ENCODE peak calls at places on chromosome 21, in nine cellular contexts. One of them, this sample, is unnamed.

GRCh38 chr21:39182016-39182415 is 1.2 kb downstream of the PSMG1 start:
- DNase-seq in globus pallidus: no peak
- DNase-seq in head of caudate nucleus: no peak
- DNase-seq in foreskin melanocyte: no peak
- DNase-seq in LHCN-M2: no peak
- DNase-seq in DMS153: no peak
- DNase-seq in stimulated activated naive B cell treated with anti-CD40 and anti-IgM and Interleukin-4, amounts not matched to agents 10 μg/mL and 1 μg/mL and 100 μg/mL, for 72 hours: no peak
- DNase-seq in tibial artery: no peak
- DNase-seq in activated naive CD4-positive, alpha-beta T cell treated with anti-CD3 and anti-CD28 coated beads, Interleukin-2, amount 10 ng/mL, durations not matched to agents 7 days and 5 days: no peak
- DNase-seq in this sample: no peak

GRCh38 chr21:46078322-46078981 is 19.5 kb upstream of the COL6A2 start:
- DNase-seq in tibial artery: no peak
- DNase-seq in head of caudate nucleus: no peak
- DNase-seq in LHCN-M2: no peak
- DNase-seq in globus pallidus: no peak
- DNase-seq in foreskin melanocyte: no peak
- DNase-seq in DMS153: no peak
- DNase-seq in activated naive CD4-positive, alpha-beta T cell treated with anti-CD3 and anti-CD28 coated beads, Interleukin-2, amount 10 ng/mL, durations not matched to agents 7 days and 5 days: peak
- DNase-seq in stimulated activated naive B cell treated with anti-CD40 and anti-IgM and Interleukin-4, amounts not matched to agents 10 μg/mL and 1 μg/mL and 100 μg/mL, for 72 hours: no peak
- DNase-seq in this sample: no peak

GRCh38 chr21:41112740-41113692 is 54.9 kb upstream of the BACE2 start:
- DNase-seq in head of caudate nucleus: peak
- DNase-seq in activated naive CD4-positive, alpha-beta T cell treated with anti-CD3 and anti-CD28 coated beads, Interleukin-2, amount 10 ng/mL, durations not matched to agents 7 days and 5 days: peak
- DNase-seq in tibial artery: peak
- DNase-seq in foreskin melanocyte: peak
- DNase-seq in LHCN-M2: peak
- DNase-seq in globus pallidus: peak
- DNase-seq in DMS153: no peak
- DNase-seq in stimulated activated naive B cell treated with anti-CD40 and anti-IgM and Interleukin-4, amounts not matched to agents 10 μg/mL and 1 μg/mL and 100 μg/mL, for 72 hours: no peak
- DNase-seq in this sample: no peak

GRCh38 chr21:42315296-42315891 is at the start of gene TFF3:
- DNase-seq in LHCN-M2: no peak
- DNase-seq in activated naive CD4-positive, alpha-beta T cell treated with anti-CD3 and anti-CD28 coated beads, Interleukin-2, amount 10 ng/mL, durations not matched to agents 7 days and 5 days: no peak
- DNase-seq in stimulated activated naive B cell treated with anti-CD40 and anti-IgM and Interleukin-4, amounts not matched to agents 10 μg/mL and 1 μg/mL and 100 μg/mL, for 72 hours: no peak
- DNase-seq in head of caudate nucleus: no peak
- DNase-seq in globus pallidus: no peak
- DNase-seq in DMS153: peak
- DNase-seq in foreskin melanocyte: peak
- DNase-seq in tibial artery: no peak
- DNase-seq in this sample: peak

GRCh38 chr21:14562959-14563358 is 16.8 kb upstream of the SAMSN1 start:
- DNase-seq in LHCN-M2: no peak
- DNase-seq in activated naive CD4-positive, alpha-beta T cell treated with anti-CD3 and anti-CD28 coated beads, Interleukin-2, amount 10 ng/mL, durations not matched to agents 7 days and 5 days: no peak
- DNase-seq in foreskin melanocyte: no peak
- DNase-seq in DMS153: no peak
- DNase-seq in stimulated activated naive B cell treated with anti-CD40 and anti-IgM and Interleukin-4, amounts not matched to agents 10 μg/mL and 1 μg/mL and 100 μg/mL, for 72 hours: no peak
- DNase-seq in globus pallidus: no peak
- DNase-seq in head of caudate nucleus: no peak
- DNase-seq in tibial artery: no peak
- DNase-seq in this sample: no peak

GRCh38 chr21:20997308-20997632 is 939 bp upstream of the NCAM2 start:
- DNase-seq in foreskin melanocyte: no peak
- DNase-seq in activated naive CD4-positive, alpha-beta T cell treated with anti-CD3 and anti-CD28 coated beads, Interleukin-2, amount 10 ng/mL, durations not matched to agents 7 days and 5 days: no peak
- DNase-seq in globus pallidus: peak
- DNase-seq in LHCN-M2: no peak
- DNase-seq in DMS153: no peak
- DNase-seq in head of caudate nucleus: peak
- DNase-seq in stimulated activated naive B cell treated with anti-CD40 and anti-IgM and Interleukin-4, amounts not matched to agents 10 μg/mL and 1 μg/mL and 100 μg/mL, for 72 hours: no peak
- DNase-seq in tibial artery: no peak
- DNase-seq in this sample: peak

GRCh38 chr21:25569084-25569483 is 38.2 kb downstream of the MRPL39 start:
- DNase-seq in stimulated activated naive B cell treated with anti-CD40 and anti-IgM and Interleukin-4, amounts not matched to agents 10 μg/mL and 1 μg/mL and 100 μg/mL, for 72 hours: no peak
- DNase-seq in head of caudate nucleus: no peak
- DNase-seq in globus pallidus: no peak
- DNase-seq in activated naive CD4-positive, alpha-beta T cell treated with anti-CD3 and anti-CD28 coated beads, Interleukin-2, amount 10 ng/mL, durations not matched to agents 7 days and 5 days: no peak
- DNase-seq in DMS153: no peak
- DNase-seq in foreskin melanocyte: no peak
- DNase-seq in tibial artery: no peak
- DNase-seq in LHCN-M2: peak
- DNase-seq in this sample: no peak

GRCh38 chr21:38054334-38054733 is 138.1 kb upstream of the KCNJ6 start:
- DNase-seq in foreskin melanocyte: no peak
- DNase-seq in globus pallidus: no peak
- DNase-seq in DMS153: peak
- DNase-seq in stimulated activated naive B cell treated with anti-CD40 and anti-IgM and Interleukin-4, amounts not matched to agents 10 μg/mL and 1 μg/mL and 100 μg/mL, for 72 hours: no peak
- DNase-seq in activated naive CD4-positive, alpha-beta T cell treated with anti-CD3 and anti-CD28 coated beads, Interleukin-2, amount 10 ng/mL, durations not matched to agents 7 days and 5 days: no peak
- DNase-seq in head of caudate nucleus: no peak
- DNase-seq in LHCN-M2: no peak
- DNase-seq in tibial artery: no peak
- DNase-seq in this sample: no peak

GRCh38 chr21:20997633-20998455 is at the start of gene NCAM2:
- DNase-seq in head of caudate nucleus: peak
- DNase-seq in foreskin melanocyte: peak
- DNase-seq in activated naive CD4-positive, alpha-beta T cell treated with anti-CD3 and anti-CD28 coated beads, Interleukin-2, amount 10 ng/mL, durations not matched to agents 7 days and 5 days: peak
- DNase-seq in tibial artery: peak
- DNase-seq in DMS153: peak
- DNase-seq in LHCN-M2: peak
- DNase-seq in globus pallidus: peak
- DNase-seq in stimulated activated naive B cell treated with anti-CD40 and anti-IgM and Interleukin-4, amounts not matched to agents 10 μg/mL and 1 μg/mL and 100 μg/mL, for 72 hours: peak
- DNase-seq in this sample: peak

GRCh38 chr21:39461419-39461818 is 9.6 kb downstream of the SH3BGR start:
- DNase-seq in tibial artery: no peak
- DNase-seq in foreskin melanocyte: no peak
- DNase-seq in head of caudate nucleus: no peak
- DNase-seq in activated naive CD4-positive, alpha-beta T cell treated with anti-CD3 and anti-CD28 coated beads, Interleukin-2, amount 10 ng/mL, durations not matched to agents 7 days and 5 days: no peak
- DNase-seq in LHCN-M2: no peak
- DNase-seq in globus pallidus: no peak
- DNase-seq in DMS153: no peak
- DNase-seq in stimulated activated naive B cell treated with anti-CD40 and anti-IgM and Interleukin-4, amounts not matched to agents 10 μg/mL and 1 μg/mL and 100 μg/mL, for 72 hours: no peak
- DNase-seq in this sample: no peak

GRCh38 chr21:31921079-31921478 is 48.3 kb downstream of the HUNK start:
- DNase-seq in foreskin melanocyte: no peak
- DNase-seq in activated naive CD4-positive, alpha-beta T cell treated with anti-CD3 and anti-CD28 coated beads, Interleukin-2, amount 10 ng/mL, durations not matched to agents 7 days and 5 days: no peak
- DNase-seq in head of caudate nucleus: no peak
- DNase-seq in tibial artery: no peak
- DNase-seq in globus pallidus: no peak
- DNase-seq in LHCN-M2: no peak
- DNase-seq in stimulated activated naive B cell treated with anti-CD40 and anti-IgM and Interleukin-4, amounts not matched to agents 10 μg/mL and 1 μg/mL and 100 μg/mL, for 72 hours: no peak
- DNase-seq in DMS153: no peak
- DNase-seq in this sample: no peak

GRCh38 chr21:45317401-45318145 is 29.9 kb upstream of the POFUT2 start:
- DNase-seq in tibial artery: no peak
- DNase-seq in DMS153: no peak
- DNase-seq in globus pallidus: no peak
- DNase-seq in head of caudate nucleus: peak
- DNase-seq in foreskin melanocyte: peak
- DNase-seq in activated naive CD4-positive, alpha-beta T cell treated with anti-CD3 and anti-CD28 coated beads, Interleukin-2, amount 10 ng/mL, durations not matched to agents 7 days and 5 days: no peak
- DNase-seq in LHCN-M2: peak
- DNase-seq in stimulated activated naive B cell treated with anti-CD40 and anti-IgM and Interleukin-4, amounts not matched to agents 10 μg/mL and 1 μg/mL and 100 μg/mL, for 72 hours: no peak
- DNase-seq in this sample: no peak

GRCh38 chr21:33848252-33848953 is 67.2 kb downstream of the ATP5PO start:
- DNase-seq in activated naive CD4-positive, alpha-beta T cell treated with anti-CD3 and anti-CD28 coated beads, Interleukin-2, amount 10 ng/mL, durations not matched to agents 7 days and 5 days: no peak
- DNase-seq in tibial artery: no peak
- DNase-seq in foreskin melanocyte: no peak
- DNase-seq in globus pallidus: no peak
- DNase-seq in DMS153: no peak
- DNase-seq in LHCN-M2: no peak
- DNase-seq in head of caudate nucleus: peak
- DNase-seq in stimulated activated naive B cell treated with anti-CD40 and anti-IgM and Interleukin-4, amounts not matched to agents 10 μg/mL and 1 μg/mL and 100 μg/mL, for 72 hours: no peak
- DNase-seq in this sample: no peak

GRCh38 chr21:45517249-45518065 is 24.8 kb downstream of the SLC19A1 start:
- DNase-seq in activated naive CD4-positive, alpha-beta T cell treated with anti-CD3 and anti-CD28 coated beads, Interleukin-2, amount 10 ng/mL, durations not matched to agents 7 days and 5 days: peak
- DNase-seq in tibial artery: no peak
- DNase-seq in DMS153: no peak
- DNase-seq in LHCN-M2: no peak
- DNase-seq in globus pallidus: no peak
- DNase-seq in foreskin melanocyte: no peak
- DNase-seq in stimulated activated naive B cell treated with anti-CD40 and anti-IgM and Interleukin-4, amounts not matched to agents 10 μg/mL and 1 μg/mL and 100 μg/mL, for 72 hours: no peak
- DNase-seq in head of caudate nucleus: no peak
- DNase-seq in this sample: no peak

GRCh38 chr21:31305888-31306287 is 38.2 kb downstream of the TIAM1 start:
- DNase-seq in head of caudate nucleus: no peak
- DNase-seq in foreskin melanocyte: no peak
- DNase-seq in globus pallidus: no peak
- DNase-seq in activated naive CD4-positive, alpha-beta T cell treated with anti-CD3 and anti-CD28 coated beads, Interleukin-2, amount 10 ng/mL, durations not matched to agents 7 days and 5 days: no peak
- DNase-seq in stimulated activated naive B cell treated with anti-CD40 and anti-IgM and Interleukin-4, amounts not matched to agents 10 μg/mL and 1 μg/mL and 100 μg/mL, for 72 hours: no peak
- DNase-seq in tibial artery: no peak
- DNase-seq in LHCN-M2: no peak
- DNase-seq in DMS153: no peak
- DNase-seq in this sample: no peak

GRCh38 chr21:42193131-42193671 is 25.7 kb upstream of the ABCG1 start:
- DNase-seq in LHCN-M2: no peak
- DNase-seq in foreskin melanocyte: no peak
- DNase-seq in DMS153: no peak
- DNase-seq in activated naive CD4-positive, alpha-beta T cell treated with anti-CD3 and anti-CD28 coated beads, Interleukin-2, amount 10 ng/mL, durations not matched to agents 7 days and 5 days: peak
- DNase-seq in tibial artery: no peak
- DNase-seq in head of caudate nucleus: no peak
- DNase-seq in stimulated activated naive B cell treated with anti-CD40 and anti-IgM and Interleukin-4, amounts not matched to agents 10 μg/mL and 1 μg/mL and 100 μg/mL, for 72 hours: no peak
- DNase-seq in globus pallidus: no peak
- DNase-seq in this sample: no peak

GRCh38 chr21:44418108-44418875 is 37.0 kb upstream of the LRRC3 start:
- DNase-seq in activated naive CD4-positive, alpha-beta T cell treated with anti-CD3 and anti-CD28 coated beads, Interleukin-2, amount 10 ng/mL, durations not matched to agents 7 days and 5 days: peak
- DNase-seq in head of caudate nucleus: peak
- DNase-seq in globus pallidus: no peak
- DNase-seq in tibial artery: peak
- DNase-seq in foreskin melanocyte: no peak
- DNase-seq in stimulated activated naive B cell treated with anti-CD40 and anti-IgM and Interleukin-4, amounts not matched to agents 10 μg/mL and 1 μg/mL and 100 μg/mL, for 72 hours: no peak
- DNase-seq in DMS153: no peak
- DNase-seq in LHCN-M2: no peak
- DNase-seq in this sample: no peak

GRCh38 chr21:45014747-45015468 is 59.5 kb upstream of the ADARB1 start:
- DNase-seq in head of caudate nucleus: no peak
- DNase-seq in activated naive CD4-positive, alpha-beta T cell treated with anti-CD3 and anti-CD28 coated beads, Interleukin-2, amount 10 ng/mL, durations not matched to agents 7 days and 5 days: no peak
- DNase-seq in stimulated activated naive B cell treated with anti-CD40 and anti-IgM and Interleukin-4, amounts not matched to agents 10 μg/mL and 1 μg/mL and 100 μg/mL, for 72 hours: no peak
- DNase-seq in globus pallidus: no peak
- DNase-seq in tibial artery: no peak
- DNase-seq in DMS153: no peak
- DNase-seq in foreskin melanocyte: no peak
- DNase-seq in LHCN-M2: no peak
- DNase-seq in this sample: peak

GRCh38 chr21:37514038-37514665 is 147.6 kb downstream of the DYRK1A start:
- DNase-seq in LHCN-M2: no peak
- DNase-seq in globus pallidus: no peak
- DNase-seq in tibial artery: no peak
- DNase-seq in foreskin melanocyte: no peak
- DNase-seq in head of caudate nucleus: no peak
- DNase-seq in stimulated activated naive B cell treated with anti-CD40 and anti-IgM and Interleukin-4, amounts not matched to agents 10 μg/mL and 1 μg/mL and 100 μg/mL, for 72 hours: no peak
- DNase-seq in DMS153: no peak
- DNase-seq in activated naive CD4-positive, alpha-beta T cell treated with anti-CD3 and anti-CD28 coated beads, Interleukin-2, amount 10 ng/mL, durations not matched to agents 7 days and 5 days: no peak
- DNase-seq in this sample: no peak

GRCh38 chr21:45309541-45310381 is 22.1 kb upstream of the POFUT2 start:
- DNase-seq in stimulated activated naive B cell treated with anti-CD40 and anti-IgM and Interleukin-4, amounts not matched to agents 10 μg/mL and 1 μg/mL and 100 μg/mL, for 72 hours: no peak
- DNase-seq in foreskin melanocyte: no peak
- DNase-seq in head of caudate nucleus: peak
- DNase-seq in activated naive CD4-positive, alpha-beta T cell treated with anti-CD3 and anti-CD28 coated beads, Interleukin-2, amount 10 ng/mL, durations not matched to agents 7 days and 5 days: no peak
- DNase-seq in tibial artery: no peak
- DNase-seq in LHCN-M2: no peak
- DNase-seq in DMS153: no peak
- DNase-seq in globus pallidus: no peak
- DNase-seq in this sample: peak

GRCh38 chr21:32425628-32426027 is 13.1 kb downstream of the EVA1C start:
- DNase-seq in head of caudate nucleus: no peak
- DNase-seq in DMS153: no peak
- DNase-seq in globus pallidus: peak
- DNase-seq in stimulated activated naive B cell treated with anti-CD40 and anti-IgM and Interleukin-4, amounts not matched to agents 10 μg/mL and 1 μg/mL and 100 μg/mL, for 72 hours: no peak
- DNase-seq in tibial artery: no peak
- DNase-seq in activated naive CD4-positive, alpha-beta T cell treated with anti-CD3 and anti-CD28 coated beads, Interleukin-2, amount 10 ng/mL, durations not matched to agents 7 days and 5 days: no peak
- DNase-seq in LHCN-M2: no peak
- DNase-seq in foreskin melanocyte: no peak
- DNase-seq in this sample: no peak

GRCh38 chr21:41703857-41704501 is 62.9 kb downstream of the RIPK4 start:
- DNase-seq in LHCN-M2: no peak
- DNase-seq in stimulated activated naive B cell treated with anti-CD40 and anti-IgM and Interleukin-4, amounts not matched to agents 10 μg/mL and 1 μg/mL and 100 μg/mL, for 72 hours: no peak
- DNase-seq in globus pallidus: no peak
- DNase-seq in foreskin melanocyte: no peak
- DNase-seq in tibial artery: no peak
- DNase-seq in activated naive CD4-positive, alpha-beta T cell treated with anti-CD3 and anti-CD28 coated beads, Interleukin-2, amount 10 ng/mL, durations not matched to agents 7 days and 5 days: no peak
- DNase-seq in DMS153: peak
- DNase-seq in head of caudate nucleus: no peak
- DNase-seq in this sample: no peak

GRCh38 chr21:31117046-31117916 is 79.0 kb upstream of the KRTAP19-8 start:
- DNase-seq in head of caudate nucleus: no peak
- DNase-seq in LHCN-M2: peak
- DNase-seq in tibial artery: no peak
- DNase-seq in DMS153: no peak
- DNase-seq in foreskin melanocyte: peak
- DNase-seq in stimulated activated naive B cell treated with anti-CD40 and anti-IgM and Interleukin-4, amounts not matched to agents 10 μg/mL and 1 μg/mL and 100 μg/mL, for 72 hours: no peak
- DNase-seq in globus pallidus: no peak
- DNase-seq in activated naive CD4-positive, alpha-beta T cell treated with anti-CD3 and anti-CD28 coated beads, Interleukin-2, amount 10 ng/mL, durations not matched to agents 7 days and 5 days: no peak
- DNase-seq in this sample: no peak

GRCh38 chr21:36156339-36156814 is 247 bp upstream of the DOP1B start:
- DNase-seq in head of caudate nucleus: peak
- DNase-seq in foreskin melanocyte: peak
- DNase-seq in globus pallidus: peak
- DNase-seq in tibial artery: peak
- DNase-seq in LHCN-M2: peak
- DNase-seq in DMS153: peak
- DNase-seq in stimulated activated naive B cell treated with anti-CD40 and anti-IgM and Interleukin-4, amounts not matched to agents 10 μg/mL and 1 μg/mL and 100 μg/mL, for 72 hours: peak
- DNase-seq in activated naive CD4-positive, alpha-beta T cell treated with anti-CD3 and anti-CD28 coated beads, Interleukin-2, amount 10 ng/mL, durations not matched to agents 7 days and 5 days: peak
- DNase-seq in this sample: peak

GRCh38 chr21:15732290-15732995 is 2.7 kb downstream of the USP25 start:
- DNase-seq in LHCN-M2: peak
- DNase-seq in activated naive CD4-positive, alpha-beta T cell treated with anti-CD3 and anti-CD28 coated beads, Interleukin-2, amount 10 ng/mL, durations not matched to agents 7 days and 5 days: no peak
- DNase-seq in foreskin melanocyte: peak
- DNase-seq in stimulated activated naive B cell treated with anti-CD40 and anti-IgM and Interleukin-4, amounts not matched to agents 10 μg/mL and 1 μg/mL and 100 μg/mL, for 72 hours: no peak
- DNase-seq in head of caudate nucleus: no peak
- DNase-seq in globus pallidus: peak
- DNase-seq in DMS153: no peak
- DNase-seq in tibial artery: no peak
- DNase-seq in this sample: no peak

GRCh38 chr21:25708467-25709065 is 26.1 kb downstream of the ATP5PF start:
- DNase-seq in foreskin melanocyte: peak
- DNase-seq in tibial artery: peak
- DNase-seq in DMS153: no peak
- DNase-seq in head of caudate nucleus: peak
- DNase-seq in activated naive CD4-positive, alpha-beta T cell treated with anti-CD3 and anti-CD28 coated beads, Interleukin-2, amount 10 ng/mL, durations not matched to agents 7 days and 5 days: peak
- DNase-seq in globus pallidus: peak
- DNase-seq in LHCN-M2: peak
- DNase-seq in stimulated activated naive B cell treated with anti-CD40 and anti-IgM and Interleukin-4, amounts not matched to agents 10 μg/mL and 1 μg/mL and 100 μg/mL, for 72 hours: peak
- DNase-seq in this sample: peak

GRCh38 chr21:35904995-35905972 is 155.0 kb downstream of the SETD4 start:
- DNase-seq in stimulated activated naive B cell treated with anti-CD40 and anti-IgM and Interleukin-4, amounts not matched to agents 10 μg/mL and 1 μg/mL and 100 μg/mL, for 72 hours: no peak
- DNase-seq in tibial artery: peak
- DNase-seq in head of caudate nucleus: peak
- DNase-seq in DMS153: no peak
- DNase-seq in foreskin melanocyte: no peak
- DNase-seq in activated naive CD4-positive, alpha-beta T cell treated with anti-CD3 and anti-CD28 coated beads, Interleukin-2, amount 10 ng/mL, durations not matched to agents 7 days and 5 days: no peak
- DNase-seq in globus pallidus: no peak
- DNase-seq in LHCN-M2: no peak
- DNase-seq in this sample: no peak

GRCh38 chr21:36859744-36860501 is 106.5 kb downstream of the HLCS start:
- DNase-seq in activated naive CD4-positive, alpha-beta T cell treated with anti-CD3 and anti-CD28 coated beads, Interleukin-2, amount 10 ng/mL, durations not matched to agents 7 days and 5 days: peak
- DNase-seq in stimulated activated naive B cell treated with anti-CD40 and anti-IgM and Interleukin-4, amounts not matched to agents 10 μg/mL and 1 μg/mL and 100 μg/mL, for 72 hours: no peak
- DNase-seq in head of caudate nucleus: no peak
- DNase-seq in globus pallidus: no peak
- DNase-seq in tibial artery: peak
- DNase-seq in LHCN-M2: peak
- DNase-seq in DMS153: no peak
- DNase-seq in foreskin melanocyte: no peak
- DNase-seq in this sample: peak